ENCODE peak calls at places on chromosome 7, in nine cellular contexts. E is esophagus squamous epithelium, Y is body of pancreas, U is heart left ventricle, M is HepG2, N is transverse colon, S is endothelial cell of umbilical vein, C is sigmoid colon, W is suprapubic skin. H is an unnamed sample. For H3K9me3 and H3K36me3, the result is how much of the 10 kb centered on the place peaks cover.

GRCh38 chr7:16711730-16712129 is 41.8 kb upstream of the TSPAN13 start:
- DNase-seq in C (no peak), M (no peak), U (no peak), Y (no peak), E (no peak), S (no peak), N (no peak), W (no peak), H (no peak)

GRCh38 chr7:115357213-115357999 is 435.5 kb downstream of the MDFIC start:
- DNase-seq in S (no peak), W (no peak), U (no peak), Y (no peak), C (no peak), M (no peak), E (no peak), N (no peak), H (no peak)

GRCh38 chr7:28163955-28164354 is 16.6 kb downstream of the JAZF1 start:
- DNase-seq in E (no peak), U (no peak), M (no peak), S (no peak), N (no peak), C (no peak), W (no peak), Y (no peak), H (no peak)

GRCh38 chr7:100446040-100446439 is 9.7 kb upstream of the PPP1R35 start:
- DNase-seq in U (no peak), Y (no peak), E (no peak), N (no peak), M (no peak), W (no peak), S (no peak), C (no peak), H (no peak)

GRCh38 chr7:130939285-130940095 is 205.5 kb upstream of the KLF14 start:
- DNase-seq in Y (no peak), S (no peak), M (no peak), C (no peak), N (no peak), E (no peak), U (no peak), W (no peak), H (no peak)

GRCh38 chr7:142391191-142391992 is 133.5 kb upstream of the PRSS58 start:
- DNase-seq in S (no peak), W (no peak), E (no peak), M (no peak), C (no peak), U (no peak), N (no peak), Y (peak), H (no peak)

GRCh38 chr7:106704000-106704840 is 43.3 kb upstream of the CCDC71L start:
- DNase-seq in C (no peak), S (no peak), Y (no peak), M (no peak), W (no peak), U (no peak), E (no peak), N (no peak), H (no peak)

GRCh38 chr7:47417122-47417480 is 164.8 kb downstream of the TNS3 start:
- DNase-seq in S (no peak), C (no peak), Y (no peak), E (no peak), W (no peak), U (no peak), M (no peak), N (no peak), H (no peak)

GRCh38 chr7:66125052-66125694 is 10.5 kb downstream of the CRCP start:
- DNase-seq in N (no peak), Y (no peak), W (no peak), M (no peak), S (no peak), E (no peak), C (no peak), U (no peak), H (no peak)

GRCh38 chr7:26202019-26202985 is 757 bp downstream of the CBX3 start:
- DNase-seq in M (no peak), W (peak), Y (peak), S (peak), E (no peak), U (peak), C (peak), N (peak), H (peak)

GRCh38 chr7:34044734-34045353 is 139.5 kb downstream of the BMPER start:
- DNase-seq in S (no peak), C (no peak), N (no peak), W (no peak), U (no peak), E (no peak), Y (no peak), M (no peak), H (no peak)

GRCh38 chr7:157464111-157464970 is 127.5 kb downstream of the DNAJB6 start:
- DNase-seq in E (no peak), W (no peak), U (peak), S (no peak), N (no peak), C (no peak), M (no peak), Y (no peak), H (no peak)

GRCh38 chr7:3943265-3943664 is 642.2 kb downstream of the SDK1 start:
- DNase-seq in W (no peak), E (no peak), Y (no peak), M (no peak), S (no peak), C (no peak), U (no peak), N (peak), H (no peak)

GRCh38 chr7:65509368-65510186 is 135.9 kb downstream of the ZNF92 start:
- DNase-seq in E (no peak), S (no peak), U (no peak), C (peak), W (no peak), Y (no peak), N (no peak), M (no peak), H (no peak)

GRCh38 chr7:50838675-50839377 is 56.1 kb upstream of the GRB10 start:
- DNase-seq in Y (no peak), C (no peak), M (no peak), S (peak), U (peak), N (no peak), W (no peak), E (no peak), H (peak)

GRCh38 chr7:132738254-132738653 is 162.0 kb upstream of the PLXNA4 start:
- DNase-seq in W (no peak), U (no peak), M (no peak), S (peak), E (no peak), C (no peak), N (no peak), Y (no peak), H (no peak)

GRCh38 chr7:101874028-101874427 is 56.6 kb downstream of the CUX1 start:
- DNase-seq in N (no peak), W (no peak), U (no peak), S (no peak), E (no peak), C (no peak), M (no peak), Y (no peak), H (no peak)

GRCh38 chr7:48130658-48131108 is 40.6 kb upstream of the ABCA13 start:
- DNase-seq in W (no peak), U (no peak), M (no peak), S (no peak), C (no peak), N (no peak), E (no peak), Y (no peak), H (no peak)

GRCh38 chr7:37759519-37759918 is 76.0 kb downstream of the GPR141 start:
- DNase-seq in U (no peak), W (no peak), M (no peak), N (no peak), Y (no peak), C (no peak), S (no peak), E (no peak), H (no peak)

GRCh38 chr7:72925546-72926120 is 738 bp downstream of the POM121 start:
- DNase-seq in Y (no peak), C (no peak), U (no peak), M (no peak), E (no peak), N (no peak), S (peak), W (no peak), H (no peak)

GRCh38 chr7:105600720-105601550 is 19.6 kb upstream of the EFCAB10 start:
- DNase-seq in M (no peak), C (peak), U (no peak), W (peak), S (no peak), Y (no peak), E (no peak), N (no peak), H (no peak)

GRCh38 chr7:54880326-54880989 is 121.4 kb upstream of the SEC61G start:
- DNase-seq in W (no peak), N (peak), C (no peak), E (no peak), M (peak), S (no peak), U (no peak), Y (peak), H (no peak)

GRCh38 chr7:42237162-42237821 is at the start of gene GLI3:
- DNase-seq in C (peak), Y (peak), E (no peak), S (peak), M (no peak), N (peak), W (peak), U (peak), H (peak)

GRCh38 chr7:27516415-27516814 is 146.3 kb downstream of the HIBADH start:
- DNase-seq in M (no peak), W (no peak), C (no peak), N (no peak), S (no peak), U (no peak), Y (no peak), E (no peak), H (no peak)

GRCh38 chr7:68441610-68442009 is 1156.7 kb upstream of the AUTS2 start:
- DNase-seq in N (no peak), U (no peak), W (no peak), S (no peak), E (no peak), Y (no peak), C (no peak), M (no peak), H (no peak)

GRCh38 chr7:24980695-24981543 is 941 bp upstream of the OSBPL3 start:
- DNase-seq in S (peak), C (peak), N (peak), M (no peak), W (peak), Y (peak), E (peak), U (peak), H (peak)

GRCh38 chr7:44636926-44637325 is 30.5 kb downstream of the OGDH start:
- DNase-seq in S (no peak), Y (no peak), U (no peak), M (no peak), W (no peak), C (no peak), E (no peak), N (no peak), H (peak)

GRCh38 chr7:44633254-44634186 is 27.1 kb downstream of the OGDH start:
- DNase-seq in S (peak), E (no peak), U (peak), W (peak), N (peak), M (no peak), Y (peak), C (peak), H (peak)

GRCh38 chr7:44634187-44634838 is 27.9 kb downstream of the OGDH start:
- DNase-seq in M (peak), Y (peak), E (no peak), W (no peak), C (no peak), N (peak), U (no peak), S (peak), H (no peak)

GRCh38 chr7:44636041-44636580 is 29.7 kb downstream of the OGDH start:
- DNase-seq in W (no peak), M (no peak), S (no peak), U (no peak), N (no peak), C (no peak), E (no peak), Y (peak), H (peak)

GRCh38 chr7:44634839-44635591 is 28.6 kb downstream of the OGDH start:
- DNase-seq in W (no peak), N (peak), S (peak), C (no peak), U (peak), Y (peak), E (no peak), M (no peak), H (peak)
- TF ChIP-seq POLR2A in W (no peak), N (no peak), S (no peak), C (no peak), U (no peak), Y (no peak), E (no peak), M (no peak), H (no peak)

GRCh38 chr7:151590071-151590800 is 70.5 kb upstream of the RHEB start:
- DNase-seq in C (no peak), M (no peak), S (peak), U (no peak), E (no peak), Y (no peak), N (peak), W (no peak), H (no peak)

GRCh38 chr7:151588982-151589381 is 69.3 kb upstream of the RHEB start:
- DNase-seq in W (no peak), M (no peak), C (no peak), Y (no peak), U (no peak), S (no peak), E (no peak), N (no peak), H (no peak)

GRCh38 chr7:151585744-151586424 is 66.2 kb upstream of the RHEB start:
- DNase-seq in S (peak), Y (no peak), M (no peak), E (no peak), C (no peak), N (no peak), U (no peak), W (no peak), H (no peak)

GRCh38 chr7:151590801-151591771 is 71.4 kb upstream of the RHEB start:
- DNase-seq in N (no peak), M (no peak), W (no peak), Y (no peak), U (no peak), C (no peak), S (no peak), E (no peak), H (no peak)

DNA sequence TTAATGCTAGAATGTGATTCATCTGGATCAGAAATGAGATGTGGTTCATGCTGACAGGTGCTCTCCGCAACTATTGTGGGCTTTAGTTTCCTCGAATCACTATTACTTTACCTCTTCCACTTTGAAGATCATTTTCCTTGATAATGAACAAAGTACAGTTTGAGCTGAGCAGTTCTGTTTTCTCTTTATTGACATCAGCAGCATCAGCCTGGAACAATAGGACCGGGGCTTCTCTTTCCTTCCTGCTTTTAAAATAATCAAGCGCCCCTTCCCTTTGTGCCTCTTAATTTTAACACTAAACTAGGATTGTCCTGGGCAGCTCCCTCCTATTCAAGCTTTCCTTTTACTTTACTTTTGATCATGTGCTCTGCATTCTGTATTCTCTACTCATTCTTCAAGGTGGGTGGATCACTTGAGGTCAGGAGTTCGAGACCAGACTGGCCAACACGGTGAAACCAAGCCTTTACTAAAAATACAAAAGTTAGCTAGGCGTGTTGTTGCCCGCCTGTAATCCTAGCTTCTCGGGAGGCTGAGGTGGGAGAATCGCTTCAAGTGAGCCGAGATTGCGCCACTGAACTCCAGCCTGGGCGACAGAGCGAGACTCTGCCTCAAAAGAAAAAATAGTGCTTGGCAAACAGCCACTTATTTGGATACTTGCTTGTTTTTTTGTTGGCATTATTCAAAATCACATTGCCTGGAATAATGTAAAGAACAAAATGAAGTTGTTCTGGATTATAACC is 67.0 kb upstream of the RHEB start:
- DNase-seq in W (no peak), C (no peak), Y (no peak), U (no peak), S (peak), E (no peak), N (no peak), M (no peak), H (no peak)
- H3K9me3 ChIP-seq in W (under half), C (under half), Y (under half), U (under half), S (under half), E (under half), N (under half), M (under half), H (under half)

GRCh38 chr7:99331002-99331401 is 5.3 kb downstream of the ARPC1A start:
- DNase-seq in N (no peak), C (no peak), W (no peak), M (no peak), U (no peak), E (no peak), Y (no peak), S (no peak), H (no peak)
- H3K36me3 ChIP-seq in N (under half), C (under half), W (under half), M (under half), U (under half), E (under half), Y (under half), S (under half), H (under half)

GRCh38 chr7:152436279-152437147 is 710 bp upstream of the KMT2C start:
- DNase-seq in S (peak), E (peak), W (peak), M (peak), N (peak), C (peak), Y (peak), U (peak), H (peak)

GRCh38 chr7:152430857-152431256 is 4.9 kb downstream of the KMT2C start:
- DNase-seq in N (no peak), C (no peak), S (no peak), M (no peak), Y (no peak), U (no peak), W (no peak), E (no peak), H (no peak)

GRCh38 chr7:152435384-152436278 is at the start of gene KMT2C:
- DNase-seq in M (no peak), Y (peak), U (peak), W (peak), C (peak), S (peak), E (no peak), N (peak), H (peak)
- TF ChIP-seq POLR2A in M (no peak), Y (peak), U (peak), W (no peak), C (peak), S (no peak), E (peak), N (peak), H (peak)

GRCh38 chr7:76364198-76364584 is 5.4 kb upstream of the YWHAG start:
- DNase-seq in N (no peak), U (peak), S (peak), C (peak), M (no peak), E (no peak), W (no peak), Y (no peak), H (peak)
- H3K9me3 ChIP-seq in N (under half), U (under half), S (under half), C (under half), M (under half), E (under half), W (under half), Y (under half), H (under half)

DNA sequence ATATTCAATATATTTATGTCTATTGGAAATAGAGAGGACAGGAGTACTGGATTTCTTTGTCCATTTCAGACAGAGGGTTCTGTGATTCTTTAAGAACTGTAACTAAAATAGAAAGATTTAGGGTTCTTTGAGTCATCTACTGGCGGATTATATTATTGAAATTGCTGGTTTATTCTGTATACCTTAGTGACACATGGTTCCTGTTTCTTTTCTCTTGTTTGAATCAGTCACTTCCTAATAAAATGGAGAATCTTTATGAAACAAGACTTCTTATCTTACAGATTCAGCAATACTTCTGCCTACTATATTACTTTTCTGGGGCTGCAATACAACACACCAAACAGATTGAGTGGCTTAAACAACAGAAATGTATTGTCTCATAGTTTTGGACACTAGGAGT is 20.8 kb upstream of the ZNF800 start:
- DNase-seq in C (no peak), Y (no peak), W (no peak), E (no peak), S (no peak), U (no peak), M (no peak), N (no peak), H (no peak)
- H3K36me3 ChIP-seq in C (under half), Y (under half), W (under half), E (under half), S (under half), U (under half), M (under half), N (under half), H (under half)

H was measured in adrenal gland.